ENCODE peak calls at places on chromosomes 12 and 14, in six cellular contexts. B is NT2/D1, H is transverse colon, I is psoas muscle, V is choroid plexus epithelial cell, U is GM23338. A is an unnamed sample.

GRCh38 chr12:6788972-6789905 is at the start of gene CD4:
- DNase-seq in H (peak; percentile 67), B (no peak), V (no peak), U (peak; percentile 53), I (peak; percentile 77), A (no peak)

GRCh38 chr14:101830271-101830670 is 68.8 kb downstream of the PPP2R5C start:
- DNase-seq in B (no peak), H (no peak), V (no peak), I (no peak), U (no peak), A (no peak)

GRCh38 chr12:67940780-67941243 is 48.4 kb upstream of the IFNG-AS1 start:
- DNase-seq in V (peak; percentile 61), I (no peak), H (peak; percentile 11), B (no peak), U (no peak), A (peak; percentile 41)

GRCh38 chr12:13223176-13223806 is 26.8 kb downstream of the EMP1 start:
- DNase-seq in B (no peak), V (peak; percentile 81), H (no peak), I (no peak), U (no peak), A (peak; percentile 80)

GRCh38 chr14:64260418-64260817 is 33.8 kb downstream of the ESR2 start:
- DNase-seq in H (no peak), U (peak; percentile 38), I (no peak), V (no peak), B (no peak), A (no peak)

GRCh38 chr12:89648211-89648930 is 60.3 kb downstream of the ATP2B1 start:
- DNase-seq in I (no peak), U (peak; percentile 84), V (peak; percentile 61), B (peak; percentile 76), H (no peak), A (peak; percentile 44)

GRCh38 chr12:55745361-55746146 is 2.6 kb downstream of the GDF11 start:
- DNase-seq in B (peak; percentile 96), H (no peak), V (peak; percentile 38), U (peak; percentile 95), I (no peak), A (peak; percentile 50)

GRCh38 chr12:48924617-48925217 is 575 bp downstream of the FKBP11 start:
- DNase-seq in U (peak; percentile 81), V (peak; percentile 61), H (peak; percentile 72), I (peak; percentile 74), B (no peak), A (peak; percentile 48)

GRCh38 chr14:75374911-75375310 is 52.9 kb upstream of the JDP2 start:
- DNase-seq in I (no peak), B (no peak), U (no peak), V (no peak), H (no peak), A (no peak)

GRCh38 chr12:645563-646071 is 17.6 kb downstream of the NINJ2 start:
- DNase-seq in I (no peak), H (no peak), U (no peak), B (no peak), V (peak; percentile 51), A (peak; percentile 61)

GRCh38 chr14:24279301-24280186 is 8.1 kb upstream of the RABGGTA start:
- DNase-seq in V (no peak), B (no peak), U (no peak), I (no peak), H (no peak), A (no peak)

GRCh38 chr14:77342726-77343397 is 22.0 kb downstream of the GSTZ1 start:
- DNase-seq in V (no peak), U (no peak), I (no peak), H (no peak), B (no peak), A (no peak)

GRCh38 chr14:55153951-55154350 is 24.9 kb downstream of the LGALS3 start:
- DNase-seq in U (no peak), B (no peak), H (no peak), V (no peak), I (no peak), A (no peak)

GRCh38 chr12:49355913-49356312 is 9.2 kb downstream of the DNAJC22 start:
- DNase-seq in U (no peak), I (no peak), B (no peak), V (no peak), H (no peak), A (no peak)

GRCh38 chr14:91387135-91387849 is 30.3 kb downstream of the CCDC88C start:
- DNase-seq in V (peak; percentile 21), U (no peak), H (no peak), I (peak; percentile 26), B (no peak), A (peak; percentile 33)

GRCh38 chr14:65880507-65880906 is 468.0 kb downstream of the FUT8 start:
- DNase-seq in V (no peak), B (no peak), U (no peak), H (no peak), I (no peak), A (peak; percentile 38)

GRCh38 chr14:21200752-21201461 is 45.0 kb upstream of the OR5AU1 start:
- DNase-seq in B (no peak), H (no peak), V (no peak), U (no peak), I (no peak), A (no peak)

GRCh38 chr12:109167781-109168180 is 51.4 kb downstream of the ACACB start:
- DNase-seq in V (no peak), I (no peak), H (no peak), U (no peak), B (no peak), A (no peak)

GRCh38 chr14:34103176-34103575 is 152.3 kb upstream of the EGLN3 start:
- DNase-seq in U (no peak), I (no peak), B (no peak), H (no peak), V (no peak), A (no peak)
- H3K4me3 ChIP-seq in U (no peak overlapping the region), I (no peak overlapping the region), B (no peak overlapping the region), H (no peak overlapping the region), V (no peak overlapping the region), A (no peak overlapping the region)

GRCh38 chr12:14997998-14998397 is 25.2 kb downstream of the PDE6H start:
- DNase-seq in I (no peak), U (no peak), H (no peak), B (no peak), V (no peak), A (no peak)
- H3K4me3 ChIP-seq in I (no peak overlapping the region), U (no peak overlapping the region), H (no peak overlapping the region), B (no peak overlapping the region), V (no peak overlapping the region), A (no peak overlapping the region)

GRCh38 chr12:24127919-24128721 is 178.7 kb upstream of the SOX5 start:
- DNase-seq in B (no peak), U (no peak), I (no peak), H (peak; percentile 12), V (no peak), A (no peak)
- H3K4me3 ChIP-seq in B (no peak overlapping the region), U (no peak overlapping the region), I (no peak overlapping the region), H (no peak overlapping the region), V (no peak overlapping the region), A (no peak overlapping the region)

DNA sequence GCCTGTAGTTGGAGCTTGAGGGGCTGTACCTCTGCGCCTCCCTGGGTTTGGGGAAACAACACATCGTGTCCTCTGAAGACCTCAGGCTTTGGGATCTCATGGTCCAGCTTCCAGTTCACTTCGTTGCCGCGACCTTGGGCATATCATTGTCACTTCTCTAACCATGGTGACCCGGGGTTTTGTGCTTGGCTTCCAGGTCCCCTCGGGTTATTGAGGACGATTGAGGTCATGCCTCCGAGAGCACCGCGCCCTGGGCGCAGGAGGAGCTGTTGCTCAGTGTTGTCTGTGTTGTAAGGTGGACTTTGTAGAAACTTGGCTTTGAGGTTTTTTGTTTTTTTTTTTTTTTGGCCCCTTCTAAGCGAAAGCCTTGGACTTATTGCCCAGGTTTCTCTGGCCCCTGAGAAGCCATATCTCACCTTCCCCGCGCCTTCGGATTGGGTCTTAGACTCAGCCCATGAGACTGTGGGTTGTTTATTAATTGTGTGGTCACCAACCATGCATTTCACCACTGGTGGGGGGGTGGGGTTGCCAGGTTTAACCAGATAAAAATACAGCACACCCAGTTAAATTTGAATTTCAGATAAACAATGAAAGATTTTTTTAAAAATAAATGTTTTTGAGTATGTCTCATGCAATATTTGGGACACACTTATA is 2.6 kb downstream of the BCL7A start:
- DNase-seq in U (peak; percentile 23), V (no peak), H (no peak), I (no peak), B (no peak), A (no peak)
- H3K4me3 ChIP-seq in U (peak overlapping the region; percentile 82), V (peak overlapping the region; percentile 61), H (no peak overlapping the region), I (peak overlapping the region; percentile 79), B (no peak overlapping the region), A (peak overlapping the region; percentile 59)